ENCODE peak calls at places on chromosomes 12 and 14, in nine cellular contexts. Y is psoas muscle; F is CD4-positive, alpha-beta T cell; L is right cardiac atrium; O is thoracic aorta; Z is HCT116; J is pancreas; A is A673; P is colonic mucosa. U is an unnamed sample.

GRCh38 chr12:32418221-32418620 is 18.9 kb downstream of the FGD4 start:
- DNase-seq in L (no peak), O (no peak), Y (no peak), F (no peak), P (no peak), A (no peak), Z (no peak), J (no peak), U (no peak)

GRCh38 chr12:114408881-114409795 is 3.2 kb upstream of the TBX5 start:
- DNase-seq in P (no peak), L (peak; percentile 92), O (no peak), A (peak; percentile 41), F (no peak), Z (no peak), J (no peak), Y (no peak), U (no peak)

GRCh38 chr14:38716871-38717270 is 386.2 kb downstream of the SEC23A start:
- DNase-seq in F (no peak), O (no peak), A (peak; percentile 33), J (no peak), L (no peak), P (no peak), Z (no peak), Y (no peak), U (peak; percentile 13)

GRCh38 chr14:67999693-68000384 is 180.3 kb downstream of the RAD51B start:
- DNase-seq in O (no peak), A (no peak), P (no peak), Y (no peak), J (no peak), Z (peak; percentile 48), F (no peak), L (no peak), U (no peak)

GRCh38 chr12:119808441-119808840 is 68.7 kb downstream of the CIT start:
- DNase-seq in Y (no peak), A (no peak), Z (no peak), O (no peak), L (no peak), J (no peak), F (no peak), P (no peak), U (no peak)

GRCh38 chr14:102229071-102229738 is 75.8 kb downstream of the MOK start:
- DNase-seq in Z (no peak), O (no peak), J (peak; percentile 55), F (no peak), A (no peak), P (no peak), Y (no peak), L (no peak), U (no peak)

GRCh38 chr14:63493246-63493645 is 49.9 kb downstream of the PPP2R5E start:
- DNase-seq in Z (peak; percentile 10), A (peak; percentile 68), J (no peak), L (no peak), O (no peak), Y (no peak), P (no peak), F (no peak), U (no peak)

GRCh38 chr12:26268841-26269553 is 73.6 kb downstream of the SSPN start:
- DNase-seq in J (no peak), A (no peak), O (no peak), Z (no peak), P (no peak), F (no peak), L (no peak), Y (no peak), U (no peak)

GRCh38 chr12:53755451-53756290 is 3.9 kb upstream of the CISTR start:
- DNase-seq in A (no peak), P (no peak), J (no peak), Z (no peak), L (no peak), F (no peak), Y (no peak), O (no peak), U (no peak)

GRCh38 chr12:107320929-107321618 is 227.7 kb upstream of the CRY1 start:
- DNase-seq in Z (no peak), A (peak; percentile 77), Y (peak; percentile 54), L (peak; percentile 64), J (peak; percentile 48), P (no peak), F (peak; percentile 75), O (no peak), U (peak; percentile 8)

GRCh38 chr12:107318804-107319535 is 225.6 kb upstream of the CRY1 start:
- DNase-seq in O (no peak), P (no peak), Z (no peak), Y (peak; percentile 48), J (peak; percentile 69), A (peak; percentile 68), F (no peak), L (peak; percentile 50), U (no peak)

GRCh38 chr12:107322063-107322462 is 228.7 kb upstream of the CRY1 start:
- DNase-seq in Y (no peak), F (peak; percentile 26), L (no peak), A (no peak), J (no peak), O (no peak), Z (no peak), P (no peak), U (no peak)

GRCh38 chr12:107319536-107320030 is 226.2 kb upstream of the CRY1 start:
- DNase-seq in L (no peak), J (no peak), O (no peak), P (no peak), Z (no peak), F (peak; percentile 20), A (peak; percentile 45), Y (no peak), U (no peak)

DNA sequence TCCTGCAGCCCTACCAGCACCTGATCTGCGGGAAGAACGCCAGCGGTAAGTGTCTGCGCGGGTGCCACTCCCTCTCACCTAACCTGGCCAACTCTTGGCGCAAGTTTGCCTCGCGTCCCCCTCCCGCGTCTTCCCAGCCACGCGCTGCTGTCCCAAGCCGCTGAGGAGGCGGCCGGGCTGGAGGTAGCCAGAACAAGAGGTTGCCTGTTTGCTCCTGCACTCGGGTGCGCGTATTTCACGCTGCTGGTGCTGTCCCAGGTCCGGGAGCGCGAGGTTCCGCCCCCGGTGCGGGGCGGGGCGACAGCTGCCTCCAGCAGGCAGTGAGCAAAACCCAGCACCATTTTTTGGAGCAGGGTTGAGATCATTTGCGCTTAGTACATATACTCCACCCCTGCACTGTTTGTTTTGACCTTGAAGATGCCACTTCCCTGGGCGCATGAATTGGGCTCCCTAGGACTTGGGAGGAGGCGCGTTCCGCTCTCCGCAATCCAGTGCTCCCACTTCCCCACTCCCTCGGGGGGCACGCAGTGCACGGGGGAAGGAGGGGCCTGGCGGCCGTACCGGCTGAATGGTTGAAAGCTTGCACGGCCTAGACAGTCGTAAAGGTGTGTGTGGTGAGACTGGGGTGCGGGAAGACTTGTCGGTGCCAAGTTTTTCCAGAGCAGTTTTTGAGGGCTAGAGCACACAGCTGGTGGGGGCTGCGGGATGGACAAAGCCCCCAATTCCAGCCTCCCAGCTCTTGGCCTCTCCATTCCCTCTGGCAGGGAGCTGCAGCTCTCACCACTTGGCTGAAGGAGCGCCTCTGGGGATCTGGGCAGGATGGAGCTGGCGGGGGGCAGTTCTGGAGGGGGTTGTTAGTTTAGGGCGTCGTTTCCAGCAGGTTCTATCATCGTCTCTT is 226.9 kb upstream of the CRY1 start:
- DNase-seq in Y (peak; percentile 67), P (peak; percentile 44), F (peak; percentile 81), A (peak; percentile 79), J (peak; percentile 74), L (peak; percentile 78), O (no peak), Z (no peak), U (no peak)
- H3K27ac ChIP-seq in Y (no peak overlapping the region), P (no peak overlapping the region), F (peak overlapping the region; percentile 70), A (no peak overlapping the region), J (no peak overlapping the region), L (no peak overlapping the region), O (no peak overlapping the region), Z (no peak overlapping the region), U (no peak overlapping the region)

DNA sequence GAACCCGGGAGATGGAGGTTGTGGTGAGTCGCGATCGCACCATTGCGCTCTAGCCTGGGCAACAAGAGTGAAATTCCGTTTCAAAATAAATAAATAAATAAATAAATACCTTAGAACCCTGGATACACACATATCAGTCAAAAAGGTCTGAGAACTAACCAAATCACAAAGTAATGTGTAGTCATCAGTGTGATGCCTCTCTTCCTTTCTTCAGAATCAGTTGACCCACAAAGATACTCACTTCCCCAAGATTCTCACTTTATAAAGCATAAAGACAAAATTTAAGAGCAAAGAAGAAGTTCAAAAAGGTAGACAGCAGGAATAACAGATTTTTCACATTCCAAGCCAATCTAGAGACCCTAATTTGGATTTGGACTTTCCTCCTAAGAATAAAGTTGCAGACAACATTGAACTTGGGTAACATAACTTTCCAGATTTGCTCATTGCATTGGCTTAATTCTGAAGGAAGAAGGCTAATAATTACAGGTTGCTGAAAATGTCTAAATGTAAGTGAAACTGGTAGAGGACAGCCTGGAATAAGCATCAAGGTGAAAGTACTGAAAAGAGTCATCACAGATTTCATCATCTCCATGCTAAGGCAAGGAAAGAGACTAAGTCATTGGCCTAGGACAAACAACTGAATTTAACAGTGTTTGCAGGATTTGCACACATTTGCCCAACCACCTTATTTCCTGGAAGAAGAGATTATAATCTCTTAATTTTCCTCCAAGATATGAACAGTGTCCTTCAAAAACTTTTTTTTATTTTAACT is 17.4 kb downstream of the TMED10 start:
- DNase-seq in L (no peak), O (no peak), F (no peak), Z (no peak), J (no peak), Y (no peak), A (no peak), P (no peak), U (no peak)
- H3K27ac ChIP-seq in L (no peak overlapping the region), O (no peak overlapping the region), F (no peak overlapping the region), Z (no peak overlapping the region), J (no peak overlapping the region), Y (no peak overlapping the region), A (no peak overlapping the region), P (no peak overlapping the region), U (peak overlapping the region; percentile 44)

DNA sequence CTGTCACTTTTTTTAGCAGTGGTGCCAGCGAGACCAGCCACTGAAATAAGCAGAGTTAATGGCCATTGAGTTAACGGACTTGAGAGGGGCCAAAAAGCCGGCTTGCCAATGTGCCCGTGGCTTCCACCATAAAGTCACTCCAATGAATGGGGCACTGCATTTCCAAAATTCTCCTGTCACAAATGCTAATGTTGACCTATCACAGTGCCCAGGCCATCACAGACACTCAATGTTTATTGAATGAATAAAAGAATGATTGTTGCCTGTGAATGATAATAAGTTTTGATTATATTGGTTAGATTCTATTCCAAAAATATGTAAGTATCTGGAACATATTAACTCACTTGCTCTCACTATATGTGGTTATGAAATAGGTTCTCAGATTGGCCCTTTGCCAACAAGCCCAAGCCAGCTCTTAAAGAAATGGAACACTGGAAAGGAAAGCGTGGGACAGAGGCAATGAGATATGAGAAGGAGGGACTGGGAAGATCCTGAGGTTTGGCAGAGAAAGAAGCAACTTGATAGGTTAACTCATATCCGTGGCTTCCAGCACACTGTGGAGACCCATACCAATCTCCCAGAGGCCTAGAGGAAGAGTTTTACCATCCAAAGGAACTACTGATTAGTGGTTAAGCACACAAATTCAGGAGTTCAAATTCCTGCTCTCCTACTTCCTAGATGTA is 108.7 kb downstream of the BTG1 start:
- DNase-seq in O (no peak), A (peak; percentile 23), Y (no peak), P (no peak), F (no peak), Z (no peak), L (no peak), J (no peak), U (no peak)
- H3K27ac ChIP-seq in O (no peak overlapping the region), A (no peak overlapping the region), Y (no peak overlapping the region), P (no peak overlapping the region), F (no peak overlapping the region), Z (no peak overlapping the region), L (no peak overlapping the region), J (no peak overlapping the region), U (no peak overlapping the region)

DNA sequence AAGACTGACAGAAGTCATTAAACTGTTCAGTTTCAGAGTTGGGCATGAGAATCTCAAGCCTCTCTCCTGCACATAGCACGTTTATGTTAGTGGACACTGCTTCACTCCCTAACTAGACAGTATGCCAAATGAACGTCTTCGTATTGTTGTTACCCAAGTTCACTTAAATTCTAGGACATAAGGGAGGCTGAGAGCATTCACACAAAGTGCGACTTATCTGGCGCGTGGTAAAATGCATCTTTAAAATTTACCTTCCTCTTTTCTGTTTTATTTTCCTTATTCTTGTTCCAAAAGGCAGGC is 166.3 kb downstream of the AKAP6 start:
- DNase-seq in Y (no peak), O (no peak), L (no peak), A (no peak), Z (no peak), J (no peak), P (no peak), F (no peak), U (no peak)
- H3K27ac ChIP-seq in Y (peak overlapping the region; percentile 95), O (peak overlapping the region; percentile 65), L (peak overlapping the region; percentile 95), A (no peak overlapping the region), Z (no peak overlapping the region), J (no peak overlapping the region), P (no peak overlapping the region), F (no peak overlapping the region), U (peak overlapping the region; percentile 72)

U was measured in caudate nucleus.